ENCODE peak calls at places on chromosomes 2 and 18, in six cellular contexts. J, E, S, P, D and W are unnamed samples.

GRCh38 chr2:229212241-229212640 is 58.8 kb downstream of the PID1 start:
- DNase-seq in J (no peak), E (no peak), S (no peak), P (no peak), D (no peak), W (no peak)

GRCh38 chr2:23235292-23235691 is 149.7 kb upstream of the KLHL29 start:
- DNase-seq in J (no peak), E (no peak), S (peak; percentile 62), P (no peak), D (peak; percentile 15), W (no peak)

GRCh38 chr2:64655873-64656272 is 2.2 kb upstream of the SERTAD2 start:
- DNase-seq in J (no peak), E (no peak), S (peak; percentile 4), P (no peak), D (no peak), W (no peak)

GRCh38 chr2:44532031-44532430 is 170.3 kb downstream of the CAMKMT start:
- DNase-seq in J (no peak), E (no peak), S (no peak), P (no peak), D (no peak), W (no peak)

GRCh38 chr18:1227025-1227424 is 322.4 kb downstream of the ADCYAP1 start:
- DNase-seq in J (no peak), E (no peak), S (no peak), P (no peak), D (no peak), W (no peak)

GRCh38 chr2:225995788-225996476 is 596.4 kb downstream of the NYAP2 start:
- DNase-seq in J (no peak), E (no peak), S (peak; percentile 48), P (no peak), D (no peak), W (no peak)

GRCh38 chr2:67075530-67076253 is 321.4 kb upstream of the ETAA1 start:
- DNase-seq in J (no peak), E (no peak), S (no peak), P (no peak), D (no peak), W (no peak)

GRCh38 chr2:64017811-64018714 is 1.2 kb downstream of the VPS54 start:
- DNase-seq in J (no peak), E (no peak), S (peak; percentile 34), P (peak; percentile 42), D (peak; percentile 26), W (no peak)

GRCh38 chr18:74571895-74572680 is 25.6 kb upstream of the ZNF407 start:
- DNase-seq in J (no peak), E (no peak), S (no peak), P (no peak), D (no peak), W (no peak)

GRCh38 chr2:190023860-190024259 is 38.7 kb downstream of the MSTN start:
- DNase-seq in J (no peak), E (no peak), S (peak; percentile 34), P (peak; percentile 66), D (peak; percentile 49), W (peak; percentile 57)

GRCh38 chr18:75782826-75783225 is 355.3 kb upstream of the SMIM21 start:
- DNase-seq in J (no peak), E (no peak), S (no peak), P (no peak), D (no peak), W (no peak)

GRCh38 chr18:32445846-32446245 is 24.8 kb downstream of the GAREM1 start:
- DNase-seq in J (no peak), E (no peak), S (no peak), P (no peak), D (no peak), W (no peak)

GRCh38 chr2:149291881-149292280 is 38.5 kb upstream of the LYPD6 start:
- DNase-seq in J (no peak), E (no peak), S (no peak), P (no peak), D (no peak), W (no peak)

GRCh38 chr18:48674198-48674721 is 135.4 kb downstream of the CTIF start:
- DNase-seq in J (no peak), E (peak; percentile 57), S (peak; percentile 51), P (no peak), D (no peak), W (peak; percentile 22)

GRCh38 chr2:122100371-122101150 is 345.1 kb downstream of the TSN start:
- DNase-seq in J (no peak), E (no peak), S (peak; percentile 14), P (no peak), D (no peak), W (no peak)

GRCh38 chr2:137435176-137435575 is 529.1 kb upstream of the HNMT start:
- DNase-seq in J (no peak), E (no peak), S (peak; percentile 78), P (no peak), D (no peak), W (no peak)

GRCh38 chr2:121135168-121135853 is 149.7 kb downstream of the TFCP2L1 start:
- DNase-seq in J (no peak), E (no peak), S (no peak), P (no peak), D (no peak), W (no peak)

GRCh38 chr2:9336534-9337354 is 86.6 kb downstream of the ITGB1BP1 start:
- DNase-seq in J (peak; percentile 12), E (no peak), S (peak; percentile 84), P (peak; percentile 91), D (peak; percentile 81), W (peak; percentile 93)

GRCh38 chr2:239252433-239253200 is 148.2 kb downstream of the HDAC4 start:
- DNase-seq in J (no peak), E (peak; percentile 86), S (peak; percentile 36), P (no peak), D (no peak), W (no peak)

GRCh38 chr2:163248321-163249090 is 409.9 kb upstream of the KCNH7 start:
- DNase-seq in J (no peak), E (no peak), S (no peak), P (no peak), D (no peak), W (no peak)

GRCh38 chr18:13797157-13797611 is 26.8 kb upstream of the MC5R start:
- DNase-seq in J (no peak), E (no peak), S (peak; percentile 19), P (no peak), D (peak; percentile 32), W (peak; percentile 7)

GRCh38 chr18:13614318-13614643 is 112.1 kb downstream of the FAM210A start:
- DNase-seq in J (no peak), E (no peak), S (no peak), P (no peak), D (no peak), W (no peak)